ENCODE peak calls at places on chromosomes 3 and 15, in seven cellular contexts. D is globus pallidus; Q is AG20443; Z is breast epithelium; H is stimulated activated naive CD8-positive, alpha-beta T cell treated with anti-CD3 and anti-CD28 coated beads, Interleukin-15, Interleukin-2, amounts not matched to agents 100 U/mL and 50 U/mL, for 24 hours; F is hypothalamus; R is GM12865. G is an unnamed sample.

GRCh38 chr3:63937661-63938651 is 25.8 kb upstream of the SCAANT1 start:
- DNase-seq in H (no peak), F (no peak), R (peak; percentile 72), D (no peak), Q (no peak), Z (no peak), G (peak; percentile 87)

GRCh38 chr3:8757551-8758518 is 11.6 kb downstream of the OXTR start:
- DNase-seq in D (no peak), H (no peak), F (no peak), Q (peak; percentile 90), R (peak; percentile 56), Z (peak; percentile 14), G (peak; percentile 36)

GRCh38 chr3:63064216-63064755 is 189.1 kb upstream of the CADPS start:
- DNase-seq in D (no peak), Q (no peak), F (no peak), H (no peak), Z (no peak), R (no peak), G (no peak)

GRCh38 chr15:79129235-79129634 is 38.7 kb upstream of the RASGRF1 start:
- DNase-seq in D (no peak), Z (no peak), H (no peak), F (no peak), R (no peak), Q (no peak), G (no peak)

GRCh38 chr3:13136426-13136825 is 63.2 kb upstream of the IQSEC1 start:
- DNase-seq in Q (no peak), R (no peak), Z (no peak), H (no peak), F (no peak), D (no peak), G (no peak)

GRCh38 chr3:127716334-127716733 is 43.6 kb downstream of the ABTB1 start:
- DNase-seq in H (no peak), Q (no peak), D (no peak), Z (no peak), R (no peak), F (peak; percentile 26), G (peak; percentile 6)

GRCh38 chr3:20105513-20106280 is 65.5 kb downstream of the KAT2B start:
- DNase-seq in Z (no peak), D (no peak), R (no peak), Q (no peak), F (no peak), H (no peak), G (no peak)

GRCh38 chr3:52333869-52334557 is 17.9 kb downstream of the DNAH1 start:
- DNase-seq in F (no peak), Q (no peak), Z (no peak), D (no peak), H (no peak), R (no peak), G (no peak)

GRCh38 chr15:38362355-38362754 is 91.6 kb upstream of the FAM98B start:
- DNase-seq in H (no peak), Q (no peak), F (no peak), D (peak; percentile 84), R (no peak), Z (no peak), G (no peak)

GRCh38 chr3:178318957-178319528 is 217.2 kb upstream of the KCNMB2 start:
- DNase-seq in F (no peak), R (no peak), H (no peak), D (no peak), Q (no peak), Z (no peak), G (no peak)

GRCh38 chr3:196694202-196694638 is 17.8 kb downstream of the CEP19 start:
- DNase-seq in D (no peak), Q (peak; percentile 52), F (no peak), Z (no peak), R (no peak), H (no peak), G (no peak)

GRCh38 chr15:62853833-62854210 is 188.7 kb upstream of the TPM1 start:
- DNase-seq in R (no peak), Z (no peak), Q (no peak), D (no peak), F (no peak), H (no peak), G (no peak)